ENCODE peak calls at places on chromosomes 7 and 10, in four cellular contexts. H, G, C and V are unnamed samples.

GRCh38 chr7:121019018-121019417 is 30.5 kb downstream of the CPED1 start:
- DNase-seq in H (no peak), G (no peak), C (no peak), V (no peak)

GRCh38 chr10:97196213-97197029 is 10.7 kb upstream of the SLIT1 start:
- DNase-seq in H (no peak), G (peak), C (peak), V (peak)

GRCh38 chr7:147879116-147879750 is 711.3 kb upstream of the C7orf33 start:
- DNase-seq in H (no peak), G (no peak), C (no peak), V (no peak)

GRCh38 chr10:113496124-113496523 is 56.7 kb upstream of the HABP2 start:
- DNase-seq in H (no peak), G (no peak), C (no peak), V (no peak)

GRCh38 chr10:4270116-4270515 is 485.1 kb upstream of the KLF6 start:
- DNase-seq in H (no peak), G (peak), C (no peak), V (no peak)

GRCh38 chr7:141928147-141928894 is 12.1 kb downstream of the OR9A4 start:
- DNase-seq in H (no peak), G (no peak), C (no peak), V (no peak)

GRCh38 chr10:129937351-129937751 is 26.7 kb downstream of the EBF3 start:
- DNase-seq in H (no peak), G (no peak), C (no peak), V (no peak)

GRCh38 chr10:104435822-104436221 is 82.2 kb downstream of the CFAP58 start:
- DNase-seq in H (no peak), G (peak), C (no peak), V (no peak)

GRCh38 chr10:58590924-58591323 is 78.3 kb downstream of the BICC1 start:
- DNase-seq in H (no peak), G (no peak), C (no peak), V (no peak)

GRCh38 chr10:30166929-30167328 is 107.5 kb upstream of the JCAD start:
- DNase-seq in H (no peak), G (no peak), C (no peak), V (no peak)

GRCh38 chr10:4819067-4819466 is 6.9 kb upstream of the AKR1E2 start:
- DNase-seq in H (no peak), G (no peak), C (no peak), V (no peak)

GRCh38 chr10:89552213-89552612 is 16.8 kb upstream of the SLC16A12 start:
- DNase-seq in H (no peak), G (peak), C (no peak), V (no peak)

GRCh38 chr10:10587744-10588393 is 429.8 kb upstream of the CELF2 start:
- DNase-seq in H (no peak), G (no peak), C (no peak), V (no peak)
- TF ChIP-seq NFIC in H (no peak), G (no peak), C (no peak), V (no peak)

GRCh38 chr7:818031-818699 is 14.1 kb upstream of the SUN1 start:
- DNase-seq in H (no peak), G (no peak), C (peak), V (peak)
- TF ChIP-seq NFIC in H (no peak), G (peak), C (no peak), V (no peak)

GRCh38 chr7:13240349-13240748 is 552.9 kb downstream of the ARL4A start:
- DNase-seq in H (no peak), G (no peak), C (no peak), V (no peak)

GRCh38 chr7:13241416-13241815 is 554.0 kb downstream of the ARL4A start:
- DNase-seq in H (no peak), G (no peak), C (no peak), V (no peak)

GRCh38 chr7:13231216-13231615 is 543.8 kb downstream of the ARL4A start:
- DNase-seq in H (no peak), G (no peak), C (no peak), V (no peak)

DNA sequence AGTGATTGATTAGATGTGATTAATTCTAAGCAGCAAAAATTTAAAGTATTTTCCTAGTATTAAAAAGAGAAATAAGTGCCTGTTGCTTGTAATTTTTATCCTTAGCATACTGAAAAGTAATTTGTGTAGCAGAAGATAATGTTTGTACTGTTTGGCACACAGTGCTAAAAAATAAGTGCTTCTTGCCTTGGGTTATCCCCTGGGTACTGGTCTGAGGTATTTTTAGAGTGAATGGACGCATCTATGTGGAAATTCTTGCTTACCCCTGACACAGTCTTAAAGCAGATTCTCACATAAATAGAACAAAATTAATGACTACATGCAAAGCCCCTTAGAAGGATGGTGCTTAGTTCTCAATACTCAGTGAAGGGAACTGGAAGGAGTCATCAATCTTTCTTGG is 548.5 kb downstream of the ARL4A start:
- DNase-seq in H (no peak), G (no peak), C (no peak), V (no peak)
- TF ChIP-seq NFIC in H (no peak), G (no peak), C (no peak), V (no peak)

GRCh38 chr7:869348-869747 is 7.0 kb upstream of the GET4 start:
- DNase-seq in H (no peak), G (no peak), C (no peak), V (no peak)

GRCh38 chr7:868189-868486 is 8.2 kb upstream of the GET4 start:
- DNase-seq in H (no peak), G (peak), C (no peak), V (no peak)

GRCh38 chr7:865921-866320 is 10.4 kb upstream of the GET4 start:
- DNase-seq in H (no peak), G (no peak), C (no peak), V (no peak)

GRCh38 chr7:867001-867405 is 9.4 kb upstream of the GET4 start:
- DNase-seq in H (no peak), G (no peak), C (no peak), V (no peak)

GRCh38 chr7:867406-868188 is 8.8 kb upstream of the GET4 start:
- DNase-seq in H (no peak), G (no peak), C (no peak), V (no peak)
- TF ChIP-seq NFIC in H (no peak), G (no peak), C (no peak), V (no peak)

GRCh38 chr7:11176922-11177445 is 203.3 kb downstream of the PHF14 start:
- DNase-seq in H (no peak), G (peak), C (no peak), V (no peak)
- TF ChIP-seq NFIC in H (no peak), G (no peak), C (no peak), V (no peak)